ENCODE peak calls at places on chromosomes 2 and 18, in six cellular contexts. One of them, this sample, is unnamed.

GRCh38 chr18:23826850-23827620 is 137.8 kb downstream of the LAMA3 start:
- DNase-seq in GM23338: no peak
- DNase-seq in activated naive CD4-positive, alpha-beta T cell: no peak
- DNase-seq in stimulated activated CD4-positive, alpha-beta T cell treated with anti-CD3 and anti-CD28 coated beads, Interleukin-2, amount 100 ng/mL, for 24 hours: no peak
- DNase-seq in NCI-H748 treated with DMSO at 0.1 percent for 48 hours: no peak
- DNase-seq in NCI-H82: no peak
- DNase-seq in this sample: no peak

GRCh38 chr2:176096986-176097819 is 2.4 kb upstream of the HOXD12 start:
- DNase-seq in NCI-H748 treated with DMSO at 0.1 percent for 48 hours: peak
- DNase-seq in NCI-H82: peak
- DNase-seq in GM23338: peak
- DNase-seq in stimulated activated CD4-positive, alpha-beta T cell treated with anti-CD3 and anti-CD28 coated beads, Interleukin-2, amount 100 ng/mL, for 24 hours: peak
- DNase-seq in activated naive CD4-positive, alpha-beta T cell: peak
- DNase-seq in this sample: peak

GRCh38 chr2:217981084-217981730 is 21.6 kb downstream of the TNS1 start:
- DNase-seq in NCI-H82: no peak
- DNase-seq in stimulated activated CD4-positive, alpha-beta T cell treated with anti-CD3 and anti-CD28 coated beads, Interleukin-2, amount 100 ng/mL, for 24 hours: no peak
- DNase-seq in GM23338: no peak
- DNase-seq in activated naive CD4-positive, alpha-beta T cell: no peak
- DNase-seq in NCI-H748 treated with DMSO at 0.1 percent for 48 hours: no peak
- DNase-seq in this sample: peak

GRCh38 chr18:45044787-45045186 is 364.1 kb downstream of the SETBP1 start:
- DNase-seq in activated naive CD4-positive, alpha-beta T cell: no peak
- DNase-seq in stimulated activated CD4-positive, alpha-beta T cell treated with anti-CD3 and anti-CD28 coated beads, Interleukin-2, amount 100 ng/mL, for 24 hours: no peak
- DNase-seq in GM23338: no peak
- DNase-seq in NCI-H82: no peak
- DNase-seq in NCI-H748 treated with DMSO at 0.1 percent for 48 hours: no peak
- DNase-seq in this sample: no peak

GRCh38 chr2:106113362-106113971 is 80.6 kb downstream of the UXS1 start:
- DNase-seq in NCI-H82: no peak
- DNase-seq in activated naive CD4-positive, alpha-beta T cell: no peak
- DNase-seq in stimulated activated CD4-positive, alpha-beta T cell treated with anti-CD3 and anti-CD28 coated beads, Interleukin-2, amount 100 ng/mL, for 24 hours: no peak
- DNase-seq in GM23338: no peak
- DNase-seq in NCI-H748 treated with DMSO at 0.1 percent for 48 hours: no peak
- DNase-seq in this sample: no peak

GRCh38 chr2:30288576-30288975 is 57.2 kb downstream of the LBH start:
- DNase-seq in NCI-H82: no peak
- DNase-seq in stimulated activated CD4-positive, alpha-beta T cell treated with anti-CD3 and anti-CD28 coated beads, Interleukin-2, amount 100 ng/mL, for 24 hours: no peak
- DNase-seq in activated naive CD4-positive, alpha-beta T cell: no peak
- DNase-seq in GM23338: no peak
- DNase-seq in NCI-H748 treated with DMSO at 0.1 percent for 48 hours: no peak
- DNase-seq in this sample: no peak

GRCh38 chr2:46870051-46870839 is 45.4 kb downstream of the MCFD2 start:
- DNase-seq in NCI-H748 treated with DMSO at 0.1 percent for 48 hours: no peak
- DNase-seq in activated naive CD4-positive, alpha-beta T cell: no peak
- DNase-seq in GM23338: no peak
- DNase-seq in stimulated activated CD4-positive, alpha-beta T cell treated with anti-CD3 and anti-CD28 coated beads, Interleukin-2, amount 100 ng/mL, for 24 hours: no peak
- DNase-seq in NCI-H82: no peak
- DNase-seq in this sample: no peak

GRCh38 chr2:228840743-228841114 is 430.4 kb downstream of the PID1 start:
- DNase-seq in stimulated activated CD4-positive, alpha-beta T cell treated with anti-CD3 and anti-CD28 coated beads, Interleukin-2, amount 100 ng/mL, for 24 hours: no peak
- DNase-seq in activated naive CD4-positive, alpha-beta T cell: no peak
- DNase-seq in NCI-H82: no peak
- DNase-seq in GM23338: no peak
- DNase-seq in NCI-H748 treated with DMSO at 0.1 percent for 48 hours: no peak
- DNase-seq in this sample: no peak

GRCh38 chr18:24817150-24818068 is 357.0 kb downstream of the HRH4 start:
- DNase-seq in GM23338: peak
- DNase-seq in stimulated activated CD4-positive, alpha-beta T cell treated with anti-CD3 and anti-CD28 coated beads, Interleukin-2, amount 100 ng/mL, for 24 hours: no peak
- DNase-seq in NCI-H82: no peak
- DNase-seq in activated naive CD4-positive, alpha-beta T cell: no peak
- DNase-seq in NCI-H748 treated with DMSO at 0.1 percent for 48 hours: no peak
- DNase-seq in this sample: no peak

GRCh38 chr18:27748336-27748735 is 428.6 kb downstream of the CDH2 start:
- DNase-seq in activated naive CD4-positive, alpha-beta T cell: no peak
- DNase-seq in NCI-H82: peak
- DNase-seq in stimulated activated CD4-positive, alpha-beta T cell treated with anti-CD3 and anti-CD28 coated beads, Interleukin-2, amount 100 ng/mL, for 24 hours: no peak
- DNase-seq in NCI-H748 treated with DMSO at 0.1 percent for 48 hours: no peak
- DNase-seq in GM23338: no peak
- DNase-seq in this sample: no peak

GRCh38 chr2:46651363-46652099 is 172.2 kb downstream of the TMEM247 start:
- DNase-seq in GM23338: no peak
- DNase-seq in NCI-H748 treated with DMSO at 0.1 percent for 48 hours: no peak
- DNase-seq in activated naive CD4-positive, alpha-beta T cell: no peak
- DNase-seq in stimulated activated CD4-positive, alpha-beta T cell treated with anti-CD3 and anti-CD28 coated beads, Interleukin-2, amount 100 ng/mL, for 24 hours: no peak
- DNase-seq in NCI-H82: no peak
- DNase-seq in this sample: no peak

GRCh38 chr18:61546598-61546997 is 213.4 kb downstream of the CDH20 start:
- DNase-seq in GM23338: no peak
- DNase-seq in activated naive CD4-positive, alpha-beta T cell: no peak
- DNase-seq in NCI-H748 treated with DMSO at 0.1 percent for 48 hours: no peak
- DNase-seq in NCI-H82: no peak
- DNase-seq in stimulated activated CD4-positive, alpha-beta T cell treated with anti-CD3 and anti-CD28 coated beads, Interleukin-2, amount 100 ng/mL, for 24 hours: no peak
- DNase-seq in this sample: no peak

GRCh38 chr2:72149556-72150156 is 2.0 kb upstream of the CYP26B1 start:
- DNase-seq in stimulated activated CD4-positive, alpha-beta T cell treated with anti-CD3 and anti-CD28 coated beads, Interleukin-2, amount 100 ng/mL, for 24 hours: no peak
- DNase-seq in NCI-H82: peak
- DNase-seq in activated naive CD4-positive, alpha-beta T cell: no peak
- DNase-seq in NCI-H748 treated with DMSO at 0.1 percent for 48 hours: no peak
- DNase-seq in GM23338: peak
- DNase-seq in this sample: no peak

GRCh38 chr2:235542728-235543125 is 48.9 kb downstream of the AGAP1 start:
- DNase-seq in NCI-H748 treated with DMSO at 0.1 percent for 48 hours: peak
- DNase-seq in GM23338: peak
- DNase-seq in stimulated activated CD4-positive, alpha-beta T cell treated with anti-CD3 and anti-CD28 coated beads, Interleukin-2, amount 100 ng/mL, for 24 hours: no peak
- DNase-seq in NCI-H82: no peak
- DNase-seq in activated naive CD4-positive, alpha-beta T cell: no peak
- DNase-seq in this sample: peak

GRCh38 chr2:234330902-234331301 is 166.0 kb downstream of the ARL4C start:
- DNase-seq in activated naive CD4-positive, alpha-beta T cell: no peak
- DNase-seq in NCI-H82: no peak
- DNase-seq in NCI-H748 treated with DMSO at 0.1 percent for 48 hours: no peak
- DNase-seq in GM23338: no peak
- DNase-seq in stimulated activated CD4-positive, alpha-beta T cell treated with anti-CD3 and anti-CD28 coated beads, Interleukin-2, amount 100 ng/mL, for 24 hours: no peak
- DNase-seq in this sample: no peak

GRCh38 chr2:132915812-132916211 is 245.8 kb upstream of the LYPD1 start:
- DNase-seq in stimulated activated CD4-positive, alpha-beta T cell treated with anti-CD3 and anti-CD28 coated beads, Interleukin-2, amount 100 ng/mL, for 24 hours: no peak
- DNase-seq in NCI-H82: peak
- DNase-seq in NCI-H748 treated with DMSO at 0.1 percent for 48 hours: no peak
- DNase-seq in activated naive CD4-positive, alpha-beta T cell: no peak
- DNase-seq in GM23338: no peak
- DNase-seq in this sample: no peak

GRCh38 chr2:157784169-157784822 is 91.8 kb downstream of the ACVR1 start:
- DNase-seq in NCI-H748 treated with DMSO at 0.1 percent for 48 hours: no peak
- DNase-seq in GM23338: peak
- DNase-seq in NCI-H82: peak
- DNase-seq in activated naive CD4-positive, alpha-beta T cell: no peak
- DNase-seq in stimulated activated CD4-positive, alpha-beta T cell treated with anti-CD3 and anti-CD28 coated beads, Interleukin-2, amount 100 ng/mL, for 24 hours: peak
- DNase-seq in this sample: peak

GRCh38 chr2:231212329-231212845 is 14.0 kb downstream of the ARMC9 start:
- DNase-seq in activated naive CD4-positive, alpha-beta T cell: no peak
- DNase-seq in NCI-H748 treated with DMSO at 0.1 percent for 48 hours: no peak
- DNase-seq in GM23338: no peak
- DNase-seq in stimulated activated CD4-positive, alpha-beta T cell treated with anti-CD3 and anti-CD28 coated beads, Interleukin-2, amount 100 ng/mL, for 24 hours: no peak
- DNase-seq in NCI-H82: no peak
- DNase-seq in this sample: no peak

GRCh38 chr2:240520974-240521350 is 36.8 kb downstream of the ANKMY1 start:
- DNase-seq in NCI-H748 treated with DMSO at 0.1 percent for 48 hours: no peak
- DNase-seq in GM23338: peak
- DNase-seq in NCI-H82: no peak
- DNase-seq in activated naive CD4-positive, alpha-beta T cell: no peak
- DNase-seq in stimulated activated CD4-positive, alpha-beta T cell treated with anti-CD3 and anti-CD28 coated beads, Interleukin-2, amount 100 ng/mL, for 24 hours: peak
- DNase-seq in this sample: no peak

GRCh38 chr2:7886665-7887064 is 795.2 kb upstream of the ID2 start:
- DNase-seq in NCI-H748 treated with DMSO at 0.1 percent for 48 hours: no peak
- DNase-seq in NCI-H82: no peak
- DNase-seq in GM23338: no peak
- DNase-seq in stimulated activated CD4-positive, alpha-beta T cell treated with anti-CD3 and anti-CD28 coated beads, Interleukin-2, amount 100 ng/mL, for 24 hours: no peak
- DNase-seq in activated naive CD4-positive, alpha-beta T cell: no peak
- DNase-seq in this sample: no peak

GRCh38 chr2:173288561-173288960 is 66.1 kb upstream of the CDCA7 start:
- DNase-seq in stimulated activated CD4-positive, alpha-beta T cell treated with anti-CD3 and anti-CD28 coated beads, Interleukin-2, amount 100 ng/mL, for 24 hours: no peak
- DNase-seq in GM23338: no peak
- DNase-seq in NCI-H82: no peak
- DNase-seq in NCI-H748 treated with DMSO at 0.1 percent for 48 hours: no peak
- DNase-seq in activated naive CD4-positive, alpha-beta T cell: no peak
- DNase-seq in this sample: no peak

GRCh38 chr2:191184457-191184856 is 33.7 kb upstream of the STAT4 start:
- DNase-seq in activated naive CD4-positive, alpha-beta T cell: no peak
- DNase-seq in GM23338: no peak
- DNase-seq in NCI-H748 treated with DMSO at 0.1 percent for 48 hours: no peak
- DNase-seq in NCI-H82: no peak
- DNase-seq in stimulated activated CD4-positive, alpha-beta T cell treated with anti-CD3 and anti-CD28 coated beads, Interleukin-2, amount 100 ng/mL, for 24 hours: no peak
- DNase-seq in this sample: no peak

GRCh38 chr2:166434491-166434890 is 58.7 kb upstream of the SCN9A start:
- DNase-seq in activated naive CD4-positive, alpha-beta T cell: no peak
- DNase-seq in NCI-H748 treated with DMSO at 0.1 percent for 48 hours: no peak
- DNase-seq in NCI-H82: no peak
- DNase-seq in stimulated activated CD4-positive, alpha-beta T cell treated with anti-CD3 and anti-CD28 coated beads, Interleukin-2, amount 100 ng/mL, for 24 hours: no peak
- DNase-seq in GM23338: no peak
- DNase-seq in this sample: no peak